ENCODE peak calls at places on chromosomes 11 and 22, in six cellular contexts. F is effector memory CD4-positive, alpha-beta T cell; M is tibial nerve; R is HFF-Myc; D is upper lobe of right lung; K is Peyer's patch. L is an unnamed sample.

GRCh38 chr11:110962907-110963306 is 250.7 kb upstream of the ARHGAP20 start:
- DNase-seq in M (no peak), D (no peak), F (no peak), K (no peak), R (no peak), L (no peak)

GRCh38 chr22:22087854-22088657 is 105.5 kb upstream of the TOP3B start:
- DNase-seq in F (no peak), D (no peak), M (no peak), R (no peak), K (no peak), L (no peak)

GRCh38 chr11:6377902-6378694 is 12.2 kb upstream of the SMPD1 start:
- DNase-seq in F (no peak), K (no peak), D (no peak), R (no peak), M (no peak), L (no peak)

GRCh38 chr11:10459029-10459970 is 4.2 kb downstream of the AMPD3 start:
- DNase-seq in R (no peak), K (no peak), D (no peak), M (no peak), F (peak), L (no peak)

GRCh38 chr22:42887523-42888507 is 30.7 kb upstream of the ARFGAP3 start:
- DNase-seq in M (no peak), R (no peak), F (no peak), D (peak), K (peak), L (no peak)

GRCh38 chr11:20909995-20910726 is 240.8 kb downstream of the NELL1 start:
- DNase-seq in K (no peak), M (peak), F (no peak), R (no peak), D (no peak), L (no peak)

GRCh38 chr22:25054943-25055511 is 102.5 kb downstream of the KIAA1671 start:
- DNase-seq in R (no peak), K (no peak), F (no peak), D (no peak), M (peak), L (no peak)

GRCh38 chr22:20798218-20798617 is 24.3 kb downstream of the SERPIND1 start:
- DNase-seq in R (no peak), K (no peak), M (no peak), F (no peak), D (no peak), L (no peak)

GRCh38 chr22:48566741-48567140 is 1260.9 kb downstream of the BRD1 start:
- DNase-seq in F (no peak), D (no peak), M (no peak), K (no peak), R (no peak), L (no peak)

GRCh38 chr11:291281-292210 is 2.6 kb downstream of the PGGHG start:
- DNase-seq in D (peak), M (no peak), K (no peak), R (no peak), F (no peak), L (no peak)

GRCh38 chr11:70583781-70584218 is 185.5 kb downstream of the CTTN start:
- DNase-seq in F (no peak), D (peak), M (no peak), K (peak), R (no peak), L (no peak)

GRCh38 chr11:86558219-86558618 is 114.2 kb downstream of the ME3 start:
- DNase-seq in F (no peak), R (no peak), M (no peak), K (no peak), D (no peak), L (no peak)

GRCh38 chr22:30310881-30311771 is 15.6 kb downstream of the TBC1D10A start:
- DNase-seq in F (no peak), K (no peak), R (no peak), D (peak), M (peak), L (no peak)

GRCh38 chr11:64444838-64445441 is 86.0 kb downstream of the RPS6KA4 start:
- DNase-seq in R (peak), M (no peak), K (no peak), F (no peak), D (no peak), L (no peak)

GRCh38 chr22:17368727-17369552 is at the start of gene CECR2:
- DNase-seq in D (peak), R (no peak), F (no peak), M (peak), K (peak), L (no peak)

GRCh38 chr11:88569342-88569741 is 231.8 kb upstream of the CTSC start:
- DNase-seq in D (no peak), F (no peak), K (no peak), M (no peak), R (no peak), L (no peak)

GRCh38 chr11:17933710-17934109 is 79.1 kb downstream of the SERGEF start:
- DNase-seq in D (no peak), F (no peak), K (no peak), M (no peak), R (no peak), L (no peak)

DNA sequence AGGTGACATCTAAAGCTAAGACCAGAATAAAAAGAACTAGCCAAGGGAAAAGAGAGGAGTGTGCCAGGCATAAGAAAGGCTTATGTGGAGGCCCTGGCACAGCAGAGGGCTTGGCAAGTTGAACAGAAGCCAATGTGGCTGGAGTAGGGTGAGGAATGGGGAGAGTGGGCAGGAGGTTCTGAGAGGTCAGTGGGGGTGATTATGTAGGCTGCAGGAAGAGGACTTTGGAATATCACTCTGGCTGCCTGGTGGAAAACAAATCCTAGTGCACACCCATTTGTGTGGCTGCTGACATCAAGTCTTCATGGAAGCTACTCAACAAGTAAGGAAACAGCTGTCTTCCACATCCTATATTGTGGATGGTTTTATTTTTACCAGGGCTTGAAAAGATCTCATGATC is 3.5 kb downstream of the MRPL16 start:
- DNase-seq in D (no peak), K (no peak), R (no peak), M (no peak), F (no peak), L (no peak)
- H3K4me3 ChIP-seq in D (no peak), K (no peak), R (no peak), M (no peak), F (no peak), L (no peak)

GRCh38 chr11:47269829-47270305 is at the start of gene MADD:
- DNase-seq in R (no peak), D (peak), M (peak), F (peak), K (peak), L (peak)

GRCh38 chr11:47267858-47268257 is 2.1 kb upstream of the MADD start:
- DNase-seq in M (no peak), K (no peak), D (peak), F (no peak), R (no peak), L (no peak)

GRCh38 chr11:47269002-47269828 is 718 bp upstream of the MADD start:
- DNase-seq in R (peak), K (peak), F (peak), M (peak), D (peak), L (peak)

GRCh38 chr11:47270331-47271271 is 668 bp downstream of the MADD start:
- DNase-seq in D (peak), K (peak), M (no peak), F (peak), R (no peak), L (no peak)

DNA sequence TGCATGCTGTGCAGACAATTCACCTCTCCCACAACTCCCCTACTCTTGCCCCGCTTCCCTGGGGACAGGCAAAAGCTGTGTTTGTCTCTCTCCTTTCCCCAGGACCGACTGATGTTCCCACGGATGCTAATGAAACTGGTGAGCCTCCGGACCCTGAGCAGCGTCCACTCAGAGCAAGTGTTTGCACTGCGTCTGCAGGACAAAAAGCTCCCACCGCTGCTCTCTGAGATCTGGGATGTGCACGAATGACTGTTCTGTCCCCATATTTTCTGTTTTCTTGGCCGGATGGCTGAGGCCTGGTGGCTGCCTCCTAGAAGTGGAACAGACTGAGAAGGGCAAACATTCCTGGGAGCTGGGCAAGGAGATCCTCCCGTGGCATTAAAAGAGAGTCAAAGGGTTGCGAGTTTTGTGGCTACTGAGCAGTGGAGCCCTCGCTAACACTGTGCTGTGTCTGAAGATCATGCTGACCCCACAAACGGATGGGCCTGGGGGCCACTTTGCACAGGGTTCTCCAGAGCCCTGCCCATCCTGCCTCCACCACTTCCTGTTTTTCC is 1.4 kb upstream of the MADD start:
- DNase-seq in D (no peak), R (no peak), F (no peak), M (no peak), K (no peak), L (no peak)
- H3K4me3 ChIP-seq in D (peak), R (peak), F (peak), M (peak), K (peak), L (peak)

DNA sequence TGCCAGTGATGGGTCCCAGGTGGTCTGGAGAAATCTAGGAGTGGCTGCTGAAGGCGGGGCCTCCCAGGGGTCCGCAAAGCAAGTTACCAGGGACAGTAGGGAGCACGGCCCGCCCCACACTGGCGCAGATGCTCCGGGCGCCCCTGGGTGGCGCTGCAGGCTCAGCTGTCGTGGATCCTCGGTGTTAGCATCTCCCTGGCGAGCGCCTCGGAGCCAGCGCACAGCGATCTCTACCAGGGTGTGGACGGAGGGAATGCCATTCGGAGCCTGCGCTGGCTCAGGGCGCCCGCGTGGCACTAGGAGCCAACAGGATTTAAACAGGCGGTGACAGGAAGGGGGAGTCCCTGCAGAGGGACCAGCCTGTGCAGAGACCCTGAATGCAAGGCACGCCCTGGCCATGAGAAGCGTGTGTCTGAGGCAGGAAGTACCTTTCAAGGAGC is 20.2 kb downstream of the FADS3 start:
- DNase-seq in M (peak), K (peak), R (peak), D (peak), F (peak), L (peak)
- H3K4me3 ChIP-seq in M (no peak), K (no peak), R (peak), D (no peak), F (no peak), L (no peak)

GRCh38 chr11:68749061-68749491 is 2.2 kb downstream of the TESMIN start:
- DNase-seq in D (no peak), M (no peak), K (no peak), R (no peak), F (no peak), L (no peak)
- H3K4me3 ChIP-seq in D (no peak), M (no peak), K (no peak), R (no peak), F (no peak), L (no peak)

GRCh38 chr11:79971255-79971654 is 530.4 kb upstream of the TENM4 start:
- DNase-seq in K (no peak), D (no peak), M (no peak), F (no peak), R (no peak), L (no peak)

DNA sequence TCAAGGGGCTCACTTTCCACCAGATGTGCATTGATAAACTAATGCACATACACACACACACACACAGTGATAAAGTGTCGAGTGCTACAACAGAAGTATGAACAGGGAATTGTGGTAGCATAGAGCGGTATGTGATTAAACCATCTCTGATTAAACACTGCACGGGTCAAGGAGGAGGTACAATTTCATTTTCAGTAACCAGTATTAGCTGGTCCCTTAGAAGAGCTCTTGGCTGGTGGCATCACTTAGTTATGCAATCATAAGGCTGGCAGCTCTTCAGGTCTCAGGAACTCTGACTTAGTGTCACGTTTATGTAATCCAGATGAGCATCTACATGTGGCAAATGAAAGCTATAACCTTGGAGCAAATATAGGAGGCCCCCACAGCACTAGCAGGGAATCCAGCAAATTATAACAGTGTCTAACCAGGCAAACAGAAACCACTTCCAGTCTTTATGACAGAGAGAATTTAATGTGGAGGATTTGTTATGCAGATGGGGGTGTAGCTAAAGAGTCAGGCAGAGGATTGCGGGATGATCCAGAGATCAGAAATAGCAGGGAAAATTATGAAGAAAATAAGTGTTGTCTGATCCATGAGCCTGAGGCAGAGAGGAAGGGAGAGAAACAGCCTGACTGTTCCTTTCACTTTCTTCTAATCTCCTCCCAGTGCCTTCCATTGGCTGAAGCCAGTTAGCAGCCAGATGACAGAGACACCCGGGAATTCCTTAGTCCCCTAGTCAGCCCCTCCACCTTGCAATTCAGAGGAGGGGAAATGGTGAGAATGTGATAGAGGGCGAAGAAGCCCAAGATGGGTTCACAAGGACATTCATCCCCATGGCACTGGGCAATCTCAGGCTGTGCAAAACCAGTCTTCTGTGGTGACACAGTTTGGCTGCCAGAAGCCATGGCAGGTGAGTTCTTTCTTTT is 533.1 kb upstream of the TENM4 start:
- DNase-seq in D (no peak), K (no peak), M (peak), F (no peak), R (peak), L (no peak)
- H3K4me3 ChIP-seq in D (peak), K (no peak), M (no peak), F (no peak), R (no peak), L (no peak)

DNA sequence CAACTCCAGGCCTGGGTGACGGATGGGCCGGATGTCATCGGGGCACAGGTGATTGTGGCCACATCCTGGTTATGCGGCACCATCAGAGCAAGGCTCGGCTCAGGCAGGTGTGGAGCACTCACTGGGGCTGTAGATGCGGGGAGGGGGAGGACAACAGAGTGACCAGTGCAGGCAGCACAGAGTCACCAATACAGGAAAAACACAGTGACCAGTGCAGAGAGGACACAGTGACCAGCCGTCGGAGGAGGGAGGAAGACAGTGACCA is 209.1 kb downstream of the BRD1 start:
- DNase-seq in M (no peak), K (no peak), R (no peak), F (no peak), D (peak), L (no peak)
- H3K4me3 ChIP-seq in M (no peak), K (no peak), R (no peak), F (no peak), D (no peak), L (no peak)